ENCODE peak calls at places on chromosomes 7 and 10, in five cellular contexts. L, V, E, M and Y are unnamed samples.

GRCh38 chr10:69179089-69179742 is 818 bp upstream of the SUPV3L1 start:
- DNase-seq in L (peak), V (peak), M (no peak), E (peak), Y (peak)

GRCh38 chr10:62655337-62655994 is 149.1 kb upstream of the ADO start:
- DNase-seq in M (no peak), L (no peak), V (no peak), E (no peak), Y (no peak)

GRCh38 chr7:78198756-78199155 is 400.2 kb downstream of the PHTF2 start:
- DNase-seq in M (no peak), L (no peak), V (no peak), E (peak), Y (no peak)

GRCh38 chr7:106089647-106090046 is 22.5 kb downstream of the SYPL1 start:
- DNase-seq in M (no peak), L (no peak), E (no peak), V (no peak), Y (no peak)

GRCh38 chr10:118783776-118784542 is 29.2 kb upstream of the CACUL1 start:
- DNase-seq in L (no peak), V (no peak), M (no peak), E (no peak), Y (no peak)

GRCh38 chr7:12719141-12719919 is 31.9 kb downstream of the ARL4A start:
- DNase-seq in L (no peak), M (no peak), E (peak), V (no peak), Y (no peak)

GRCh38 chr7:38681882-38682281 is 50.7 kb upstream of the AMPH start:
- DNase-seq in L (no peak), M (no peak), V (no peak), E (peak), Y (no peak)

GRCh38 chr7:6271694-6272371 is 591 bp downstream of the CYTH3 start:
- DNase-seq in M (no peak), V (peak), L (no peak), E (peak), Y (no peak)

GRCh38 chr7:101595246-101595645 is 33.9 kb downstream of the MYL10 start:
- DNase-seq in V (no peak), M (no peak), L (no peak), E (no peak), Y (no peak)

GRCh38 chr10:70738425-70739121 is 46.6 kb downstream of the TBATA start:
- DNase-seq in L (no peak), E (no peak), V (no peak), M (no peak), Y (no peak)

GRCh38 chr10:47423476-47423875 is 39.4 kb upstream of the ZNF488 start:
- DNase-seq in L (no peak), M (no peak), V (no peak), E (no peak), Y (no peak)

GRCh38 chr7:2795906-2796305 is 48.2 kb downstream of the GNA12 start:
- DNase-seq in L (no peak), M (no peak), E (no peak), V (no peak), Y (no peak)

GRCh38 chr7:136251826-136252225 is 274.7 kb upstream of the MTPN start:
- DNase-seq in E (no peak), M (no peak), L (no peak), V (no peak), Y (no peak)

GRCh38 chr10:46558141-46558410 is 1.6 kb upstream of the GPRIN2 start:
- DNase-seq in V (no peak), M (no peak), L (no peak), E (no peak), Y (no peak)

GRCh38 chr7:91515961-91516360 is 251.7 kb downstream of the FZD1 start:
- DNase-seq in L (no peak), V (no peak), M (no peak), E (peak), Y (no peak)

GRCh38 chr7:41367967-41368882 is 334.7 kb downstream of the INHBA start:
- DNase-seq in L (no peak), E (no peak), M (no peak), V (no peak), Y (no peak)

GRCh38 chr7:143850682-143851081 is 51.3 kb downstream of the TCAF1 start:
- DNase-seq in V (no peak), E (no peak), M (no peak), L (no peak), Y (no peak)

GRCh38 chr7:113840954-113841353 is 77.9 kb downstream of the PPP1R3A start:
- DNase-seq in L (no peak), E (no peak), M (no peak), V (no peak), Y (no peak)

GRCh38 chr10:76917071-76917470 is 720.5 kb downstream of the KCNMA1 start:
- DNase-seq in E (no peak), V (no peak), M (no peak), L (no peak), Y (no peak)